ENCODE peak calls at places on chromosomes 1 and 21, in nine cellular contexts. One of them, this sample, is unnamed.

GRCh38 chr1:107451735-107452134 is 310.9 kb downstream of the NTNG1 start:
- DNase-seq in cardiac fibroblast: no peak
- DNase-seq in MM.1S: peak; percentile 64
- DNase-seq in SJSA1: no peak
- DNase-seq in brain microvascular endothelial cell: no peak
- DNase-seq in endothelial cell of umbilical vein: no peak
- DNase-seq in psoas muscle: no peak
- DNase-seq in fibroblast of the aortic adventitia: no peak
- DNase-seq in neural progenitor cell: no peak
- DNase-seq in this sample: no peak

GRCh38 chr1:183023146-183023600 is at the start of gene LAMC1:
- DNase-seq in psoas muscle: peak; percentile 87
- DNase-seq in endothelial cell of umbilical vein: peak; percentile 80
- DNase-seq in cardiac fibroblast: peak; percentile 97
- DNase-seq in MM.1S: peak; percentile 63
- DNase-seq in brain microvascular endothelial cell: peak; percentile 68
- DNase-seq in fibroblast of the aortic adventitia: peak; percentile 80
- DNase-seq in neural progenitor cell: peak; percentile 97
- DNase-seq in SJSA1: peak; percentile 74
- DNase-seq in this sample: peak; percentile 95

GRCh38 chr1:48048064-48048463 is 50.9 kb upstream of the TRABD2B start:
- DNase-seq in neural progenitor cell: no peak
- DNase-seq in MM.1S: no peak
- DNase-seq in fibroblast of the aortic adventitia: peak; percentile 43
- DNase-seq in cardiac fibroblast: peak; percentile 62
- DNase-seq in SJSA1: no peak
- DNase-seq in brain microvascular endothelial cell: peak; percentile 59
- DNase-seq in psoas muscle: peak; percentile 41
- DNase-seq in endothelial cell of umbilical vein: no peak
- DNase-seq in this sample: no peak

GRCh38 chr21:37153193-37153934 is 80.3 kb downstream of the TTC3 start:
- DNase-seq in MM.1S: no peak
- DNase-seq in neural progenitor cell: no peak
- DNase-seq in cardiac fibroblast: peak; percentile 83
- DNase-seq in brain microvascular endothelial cell: no peak
- DNase-seq in endothelial cell of umbilical vein: peak; percentile 82
- DNase-seq in fibroblast of the aortic adventitia: peak; percentile 95
- DNase-seq in SJSA1: peak; percentile 56
- DNase-seq in psoas muscle: no peak
- DNase-seq in this sample: no peak

GRCh38 chr1:221308534-221309511 is 429.6 kb downstream of the HLX start:
- DNase-seq in MM.1S: no peak
- DNase-seq in endothelial cell of umbilical vein: no peak
- DNase-seq in fibroblast of the aortic adventitia: no peak
- DNase-seq in brain microvascular endothelial cell: no peak
- DNase-seq in cardiac fibroblast: no peak
- DNase-seq in SJSA1: no peak
- DNase-seq in psoas muscle: no peak
- DNase-seq in neural progenitor cell: peak; percentile 22
- DNase-seq in this sample: no peak

GRCh38 chr1:24250791-24251190 is 63.7 kb upstream of the IFNLR1 start:
- DNase-seq in SJSA1: no peak
- DNase-seq in brain microvascular endothelial cell: no peak
- DNase-seq in MM.1S: no peak
- DNase-seq in cardiac fibroblast: no peak
- DNase-seq in endothelial cell of umbilical vein: no peak
- DNase-seq in psoas muscle: no peak
- DNase-seq in fibroblast of the aortic adventitia: no peak
- DNase-seq in neural progenitor cell: no peak
- DNase-seq in this sample: no peak

GRCh38 chr1:206050655-206051235 is 2.2 kb upstream of the RHEX start:
- DNase-seq in MM.1S: peak; percentile 99
- DNase-seq in neural progenitor cell: no peak
- DNase-seq in brain microvascular endothelial cell: no peak
- DNase-seq in SJSA1: no peak
- DNase-seq in fibroblast of the aortic adventitia: no peak
- DNase-seq in endothelial cell of umbilical vein: no peak
- DNase-seq in psoas muscle: no peak
- DNase-seq in cardiac fibroblast: no peak
- DNase-seq in this sample: no peak

GRCh38 chr1:198497326-198498220 is 42.9 kb downstream of the ATP6V1G3 start:
- DNase-seq in MM.1S: no peak
- DNase-seq in cardiac fibroblast: peak; percentile 47
- DNase-seq in endothelial cell of umbilical vein: peak; percentile 47
- DNase-seq in SJSA1: peak; percentile 62
- DNase-seq in psoas muscle: no peak
- DNase-seq in fibroblast of the aortic adventitia: peak; percentile 75
- DNase-seq in brain microvascular endothelial cell: peak; percentile 33
- DNase-seq in neural progenitor cell: no peak
- DNase-seq in this sample: no peak

GRCh38 chr1:231855966-231856365 is 229.4 kb downstream of the DISC1 start:
- DNase-seq in fibroblast of the aortic adventitia: no peak
- DNase-seq in SJSA1: no peak
- DNase-seq in psoas muscle: no peak
- DNase-seq in MM.1S: no peak
- DNase-seq in cardiac fibroblast: no peak
- DNase-seq in brain microvascular endothelial cell: no peak
- DNase-seq in endothelial cell of umbilical vein: no peak
- DNase-seq in neural progenitor cell: no peak
- DNase-seq in this sample: no peak

GRCh38 chr21:38990424-38990794 is 184.7 kb downstream of the ETS2 start:
- DNase-seq in endothelial cell of umbilical vein: no peak
- DNase-seq in MM.1S: no peak
- DNase-seq in fibroblast of the aortic adventitia: no peak
- DNase-seq in brain microvascular endothelial cell: no peak
- DNase-seq in neural progenitor cell: peak; percentile 58
- DNase-seq in cardiac fibroblast: no peak
- DNase-seq in psoas muscle: no peak
- DNase-seq in SJSA1: no peak
- DNase-seq in this sample: peak; percentile 11

GRCh38 chr1:199551967-199552565 is 475.4 kb upstream of the NR5A2 start:
- DNase-seq in SJSA1: peak; percentile 52
- DNase-seq in endothelial cell of umbilical vein: peak; percentile 77
- DNase-seq in fibroblast of the aortic adventitia: peak; percentile 88
- DNase-seq in cardiac fibroblast: peak; percentile 84
- DNase-seq in neural progenitor cell: peak; percentile 77
- DNase-seq in MM.1S: peak; percentile 65
- DNase-seq in brain microvascular endothelial cell: peak; percentile 48
- DNase-seq in psoas muscle: no peak
- DNase-seq in this sample: peak; percentile 79

GRCh38 chr1:41936107-41936506 is 17.4 kb upstream of the HIVEP3 start:
- DNase-seq in endothelial cell of umbilical vein: peak; percentile 15
- DNase-seq in MM.1S: no peak
- DNase-seq in fibroblast of the aortic adventitia: peak; percentile 54
- DNase-seq in neural progenitor cell: no peak
- DNase-seq in cardiac fibroblast: no peak
- DNase-seq in SJSA1: no peak
- DNase-seq in psoas muscle: no peak
- DNase-seq in brain microvascular endothelial cell: peak; percentile 52
- DNase-seq in this sample: no peak

GRCh38 chr1:53621144-53621543 is 117.8 kb downstream of the GLIS1 start:
- DNase-seq in brain microvascular endothelial cell: no peak
- DNase-seq in neural progenitor cell: no peak
- DNase-seq in cardiac fibroblast: no peak
- DNase-seq in MM.1S: no peak
- DNase-seq in fibroblast of the aortic adventitia: no peak
- DNase-seq in psoas muscle: no peak
- DNase-seq in endothelial cell of umbilical vein: no peak
- DNase-seq in SJSA1: no peak
- DNase-seq in this sample: no peak

GRCh38 chr1:43293896-43294760 is 6.7 kb upstream of the TIE1 start:
- DNase-seq in brain microvascular endothelial cell: peak; percentile 54
- DNase-seq in endothelial cell of umbilical vein: peak; percentile 82
- DNase-seq in psoas muscle: no peak
- DNase-seq in MM.1S: no peak
- DNase-seq in fibroblast of the aortic adventitia: peak; percentile 53
- DNase-seq in neural progenitor cell: peak; percentile 37
- DNase-seq in SJSA1: peak; percentile 51
- DNase-seq in cardiac fibroblast: peak; percentile 48
- DNase-seq in this sample: no peak

GRCh38 chr21:38802050-38803026 is 3.4 kb upstream of the ETS2 start:
- DNase-seq in neural progenitor cell: no peak
- DNase-seq in endothelial cell of umbilical vein: no peak
- DNase-seq in brain microvascular endothelial cell: no peak
- DNase-seq in cardiac fibroblast: no peak
- DNase-seq in SJSA1: no peak
- DNase-seq in psoas muscle: no peak
- DNase-seq in MM.1S: no peak
- DNase-seq in fibroblast of the aortic adventitia: no peak
- DNase-seq in this sample: no peak

GRCh38 chr1:167772436-167772835 is 50.7 kb downstream of the MPZL1 start:
- DNase-seq in cardiac fibroblast: no peak
- DNase-seq in endothelial cell of umbilical vein: no peak
- DNase-seq in MM.1S: no peak
- DNase-seq in psoas muscle: no peak
- DNase-seq in fibroblast of the aortic adventitia: no peak
- DNase-seq in SJSA1: no peak
- DNase-seq in neural progenitor cell: no peak
- DNase-seq in brain microvascular endothelial cell: no peak
- DNase-seq in this sample: no peak

GRCh38 chr1:15038232-15039016 is 115.1 kb upstream of the TMEM51 start:
- DNase-seq in brain microvascular endothelial cell: no peak
- DNase-seq in fibroblast of the aortic adventitia: peak; percentile 17
- DNase-seq in SJSA1: peak; percentile 26
- DNase-seq in cardiac fibroblast: peak; percentile 35
- DNase-seq in endothelial cell of umbilical vein: no peak
- DNase-seq in psoas muscle: no peak
- DNase-seq in neural progenitor cell: peak; percentile 59
- DNase-seq in MM.1S: peak; percentile 46
- DNase-seq in this sample: peak; percentile 88

GRCh38 chr1:28371011-28371378 is 1.5 kb downstream of the PHACTR4 start:
- DNase-seq in psoas muscle: no peak
- DNase-seq in brain microvascular endothelial cell: no peak
- DNase-seq in endothelial cell of umbilical vein: no peak
- DNase-seq in fibroblast of the aortic adventitia: no peak
- DNase-seq in SJSA1: no peak
- DNase-seq in neural progenitor cell: no peak
- DNase-seq in MM.1S: no peak
- DNase-seq in cardiac fibroblast: no peak
- DNase-seq in this sample: no peak
- H3K4me3 ChIP-seq in psoas muscle: peak overlapping the region; percentile 84
- H3K4me3 ChIP-seq in brain microvascular endothelial cell: no peak overlapping the region
- H3K4me3 ChIP-seq in endothelial cell of umbilical vein: no peak overlapping the region
- H3K4me3 ChIP-seq in fibroblast of the aortic adventitia: peak overlapping the region; percentile 84
- H3K4me3 ChIP-seq in SJSA1: peak overlapping the region; percentile 73
- H3K4me3 ChIP-seq in neural progenitor cell: peak overlapping the region; percentile 92
- H3K4me3 ChIP-seq in MM.1S: peak overlapping the region; percentile 82
- H3K4me3 ChIP-seq in cardiac fibroblast: peak overlapping the region; percentile 90
- H3K4me3 ChIP-seq in this sample: peak overlapping the region; percentile 80

DNA sequence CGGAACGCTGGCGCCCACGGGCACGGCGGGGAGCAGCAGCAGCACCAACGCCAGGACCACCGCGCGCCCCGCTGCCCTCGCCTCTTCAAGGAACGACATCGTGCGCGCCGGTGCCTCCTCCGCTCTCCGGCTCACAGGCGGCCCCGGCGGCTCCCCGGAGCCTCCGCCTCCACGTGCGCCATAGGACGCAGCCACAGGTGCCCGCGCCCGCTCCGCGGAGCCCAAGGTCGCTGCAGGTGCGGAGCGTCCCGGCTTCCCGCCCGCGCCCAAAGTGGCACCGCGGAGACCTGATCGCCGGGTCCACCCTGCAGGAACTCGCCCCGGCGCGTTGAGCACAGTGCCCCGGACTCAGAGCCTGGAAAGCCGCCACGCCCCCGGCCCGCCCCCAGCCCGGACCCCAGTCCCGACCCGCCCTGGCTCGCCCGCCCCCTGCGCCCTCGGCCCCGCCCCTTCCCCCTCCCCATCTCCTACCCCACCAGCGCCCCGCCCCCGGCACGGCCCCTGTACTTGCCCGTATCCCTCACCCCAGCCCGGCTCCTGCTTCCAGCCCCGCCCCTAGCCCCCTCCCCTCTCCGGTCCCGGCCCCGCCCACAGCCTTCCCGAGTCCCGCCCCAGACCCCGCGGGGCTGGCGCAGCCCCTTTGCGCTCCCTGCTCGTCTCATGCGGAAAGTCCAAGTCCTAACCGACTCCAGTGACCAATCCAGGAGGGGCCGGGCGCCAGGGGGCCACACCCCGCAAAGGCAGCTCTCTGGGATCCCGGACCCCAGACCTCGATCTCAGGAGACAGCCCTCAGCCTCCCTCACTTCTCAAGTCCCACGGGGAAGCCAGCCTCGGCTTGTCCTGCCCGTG is at the start of gene MEGF6:
- DNase-seq in endothelial cell of umbilical vein: peak; percentile 81
- DNase-seq in brain microvascular endothelial cell: peak; percentile 55
- DNase-seq in SJSA1: no peak
- DNase-seq in neural progenitor cell: peak; percentile 98
- DNase-seq in cardiac fibroblast: peak; percentile 66
- DNase-seq in fibroblast of the aortic adventitia: no peak
- DNase-seq in psoas muscle: peak; percentile 69
- DNase-seq in MM.1S: no peak
- DNase-seq in this sample: peak; percentile 97
- H3K4me3 ChIP-seq in endothelial cell of umbilical vein: peak within 1 kb of the TSS; percentile 54
- H3K4me3 ChIP-seq in brain microvascular endothelial cell: peak within 1 kb of the TSS; percentile 27
- H3K4me3 ChIP-seq in SJSA1: no peak within 1 kb of the TSS
- H3K4me3 ChIP-seq in neural progenitor cell: peak within 1 kb of the TSS; percentile 72
- H3K4me3 ChIP-seq in cardiac fibroblast: no peak within 1 kb of the TSS
- H3K4me3 ChIP-seq in fibroblast of the aortic adventitia: peak within 1 kb of the TSS; percentile 33
- H3K4me3 ChIP-seq in psoas muscle: peak within 1 kb of the TSS; percentile 63
- H3K4me3 ChIP-seq in MM.1S: no peak within 1 kb of the TSS
- H3K4me3 ChIP-seq in this sample: peak within 1 kb of the TSS; percentile 79

DNA sequence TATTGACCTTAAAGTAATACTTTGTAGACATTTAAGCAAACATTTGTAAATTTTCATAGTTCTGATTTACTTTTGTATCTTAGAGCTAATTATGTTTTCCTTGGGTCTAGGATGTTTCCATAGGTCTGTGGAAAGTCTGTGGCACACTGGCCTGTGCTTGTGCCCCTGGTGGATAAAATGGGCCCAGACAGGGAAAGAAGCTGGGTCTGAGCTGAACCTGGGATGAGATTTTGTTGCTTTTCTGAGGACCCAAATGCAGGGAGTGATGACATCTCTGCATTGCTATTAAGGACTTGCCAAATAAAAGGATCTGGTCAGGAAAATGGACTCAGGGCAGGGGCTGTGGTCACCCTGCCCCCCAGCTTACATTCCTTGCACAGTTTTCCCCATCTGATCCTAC is 41.8 kb downstream of the C1orf21 start:
- DNase-seq in neural progenitor cell: no peak
- DNase-seq in fibroblast of the aortic adventitia: no peak
- DNase-seq in psoas muscle: no peak
- DNase-seq in SJSA1: no peak
- DNase-seq in cardiac fibroblast: no peak
- DNase-seq in brain microvascular endothelial cell: no peak
- DNase-seq in endothelial cell of umbilical vein: no peak
- DNase-seq in MM.1S: no peak
- DNase-seq in this sample: no peak
- H3K4me3 ChIP-seq in neural progenitor cell: no peak overlapping the region
- H3K4me3 ChIP-seq in fibroblast of the aortic adventitia: no peak overlapping the region
- H3K4me3 ChIP-seq in psoas muscle: no peak overlapping the region
- H3K4me3 ChIP-seq in SJSA1: no peak overlapping the region
- H3K4me3 ChIP-seq in cardiac fibroblast: no peak overlapping the region
- H3K4me3 ChIP-seq in brain microvascular endothelial cell: no peak overlapping the region
- H3K4me3 ChIP-seq in endothelial cell of umbilical vein: no peak overlapping the region
- H3K4me3 ChIP-seq in MM.1S: no peak overlapping the region
- H3K4me3 ChIP-seq in this sample: no peak overlapping the region

DNA sequence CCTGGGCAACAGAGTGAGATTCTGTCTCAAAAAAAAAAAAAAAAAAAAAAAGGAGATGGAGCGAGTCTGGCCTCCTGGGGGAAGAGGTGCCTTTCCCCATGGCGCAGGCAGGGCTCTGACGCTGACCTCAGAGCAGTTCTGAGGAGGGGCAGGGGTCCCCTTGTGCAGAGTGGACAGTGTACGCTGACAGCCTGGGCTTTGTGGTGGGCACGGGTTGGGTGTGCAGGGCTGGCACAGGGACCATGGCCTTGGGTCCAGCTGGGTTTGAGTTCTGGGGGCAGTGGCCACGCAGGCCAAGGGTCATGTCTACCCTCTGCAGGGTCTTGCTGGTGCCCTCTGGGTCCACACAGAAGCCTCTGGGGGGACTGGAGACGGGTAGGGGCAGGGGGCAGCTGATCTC is 260.1 kb upstream of the C1orf174 start:
- DNase-seq in fibroblast of the aortic adventitia: no peak
- DNase-seq in MM.1S: no peak
- DNase-seq in cardiac fibroblast: no peak
- DNase-seq in neural progenitor cell: no peak
- DNase-seq in endothelial cell of umbilical vein: no peak
- DNase-seq in psoas muscle: no peak
- DNase-seq in SJSA1: no peak
- DNase-seq in brain microvascular endothelial cell: no peak
- DNase-seq in this sample: no peak
- H3K4me3 ChIP-seq in fibroblast of the aortic adventitia: no peak overlapping the region
- H3K4me3 ChIP-seq in MM.1S: no peak overlapping the region
- H3K4me3 ChIP-seq in cardiac fibroblast: no peak overlapping the region
- H3K4me3 ChIP-seq in neural progenitor cell: no peak overlapping the region
- H3K4me3 ChIP-seq in endothelial cell of umbilical vein: no peak overlapping the region
- H3K4me3 ChIP-seq in psoas muscle: no peak overlapping the region
- H3K4me3 ChIP-seq in SJSA1: no peak overlapping the region
- H3K4me3 ChIP-seq in brain microvascular endothelial cell: no peak overlapping the region
- H3K4me3 ChIP-seq in this sample: no peak overlapping the region

This sample was measured in GM23338.